ENCODE peak calls at places on chromosomes 16 and 17, in five cellular contexts. T, R, K, F and B are unnamed samples.

GRCh38 chr17:39647242-39647641 is 10.3 kb downstream of the STARD3 start:
- DNase-seq in K (no peak), T (no peak), R (no peak), F (no peak), B (no peak)

GRCh38 chr17:71441098-71441497 is 679.7 kb upstream of the SOX9 start:
- DNase-seq in T (no peak), K (no peak), R (no peak), F (peak; percentile 86), B (no peak)

GRCh38 chr17:75757086-75757681 is 7.8 kb downstream of the GALK1 start:
- DNase-seq in K (no peak), T (no peak), R (no peak), F (no peak), B (no peak)

GRCh38 chr17:68035131-68035522 is 408 bp upstream of the KPNA2 start:
- DNase-seq in F (no peak), T (peak; percentile 91), R (peak; percentile 96), K (peak; percentile 95), B (peak; percentile 82)

GRCh38 chr16:65546353-65546791 is 424.5 kb upstream of the CDH11 start:
- DNase-seq in T (no peak), F (no peak), R (no peak), K (no peak), B (no peak)

GRCh38 chr17:20226814-20227482 is 217.8 kb downstream of the SPECC1 start:
- DNase-seq in F (peak; percentile 79), T (peak; percentile 85), R (peak; percentile 83), K (peak; percentile 80), B (peak; percentile 67)

GRCh38 chr16:52611817-52612673 is 65.1 kb upstream of the TOX3 start:
- DNase-seq in F (no peak), K (no peak), R (no peak), T (no peak), B (no peak)

GRCh38 chr17:82614095-82614631 is 34.1 kb downstream of the WDR45B start:
- DNase-seq in R (no peak), K (no peak), F (no peak), T (no peak), B (no peak)

GRCh38 chr16:26240807-26241206 is 549.0 kb downstream of the HS3ST4 start:
- DNase-seq in K (no peak), T (no peak), F (no peak), R (no peak), B (no peak)

GRCh38 chr17:67477687-67478086 is 100.6 kb downstream of the PITPNC1 start:
- DNase-seq in F (peak; percentile 24), K (no peak), T (no peak), R (no peak), B (no peak)

GRCh38 chr17:43475494-43476089 is 8.2 kb upstream of the DHX8 start:
- DNase-seq in T (no peak), R (no peak), K (no peak), F (no peak), B (no peak)

GRCh38 chr16:28882476-28883180 is 4.3 kb downstream of the ATP2A1 start:
- DNase-seq in T (no peak), R (no peak), K (peak; percentile 59), F (no peak), B (no peak)

GRCh38 chr16:53372942-53373871 is 61.1 kb upstream of the RBL2 start:
- DNase-seq in F (peak; percentile 62), K (no peak), T (no peak), R (peak; percentile 81), B (no peak)

GRCh38 chr16:13453938-13454553 is 465.9 kb upstream of the ERCC4 start:
- DNase-seq in R (no peak), T (no peak), K (no peak), F (peak; percentile 58), B (no peak)

GRCh38 chr16:1575578-1575977 is 36.3 kb downstream of the IFT140 start:
- DNase-seq in T (no peak), R (no peak), K (no peak), F (no peak), B (no peak)

GRCh38 chr17:79340771-79341528 is 266.3 kb downstream of the ENGASE start:
- DNase-seq in T (no peak), K (no peak), F (no peak), R (no peak), B (no peak)

GRCh38 chr17:55453836-55454557 is 32.4 kb upstream of the MMD start:
- DNase-seq in R (no peak), K (no peak), F (no peak), T (no peak), B (no peak)

GRCh38 chr17:55729484-55729883 is 6.8 kb upstream of the TMEM100 start:
- DNase-seq in T (no peak), F (no peak), K (no peak), R (no peak), B (no peak)

GRCh38 chr17:1455748-1456599 is at the start of gene CRK:
- DNase-seq in F (peak; percentile 96), K (peak; percentile 97), T (peak; percentile 98), R (peak; percentile 98), B (peak; percentile 78)
- TF ChIP-seq CTCF in F (no peak), K (no peak), T (no peak), R (peak; percentile 13), B (no peak)

GRCh38 chr16:16045879-16046278 is 96.5 kb downstream of the ABCC1 start:
- DNase-seq in R (no peak), T (no peak), F (no peak), K (no peak), B (no peak)
- TF ChIP-seq CTCF in R (no peak), T (no peak), F (no peak), K (peak; percentile 8), B (no peak)

DNA sequence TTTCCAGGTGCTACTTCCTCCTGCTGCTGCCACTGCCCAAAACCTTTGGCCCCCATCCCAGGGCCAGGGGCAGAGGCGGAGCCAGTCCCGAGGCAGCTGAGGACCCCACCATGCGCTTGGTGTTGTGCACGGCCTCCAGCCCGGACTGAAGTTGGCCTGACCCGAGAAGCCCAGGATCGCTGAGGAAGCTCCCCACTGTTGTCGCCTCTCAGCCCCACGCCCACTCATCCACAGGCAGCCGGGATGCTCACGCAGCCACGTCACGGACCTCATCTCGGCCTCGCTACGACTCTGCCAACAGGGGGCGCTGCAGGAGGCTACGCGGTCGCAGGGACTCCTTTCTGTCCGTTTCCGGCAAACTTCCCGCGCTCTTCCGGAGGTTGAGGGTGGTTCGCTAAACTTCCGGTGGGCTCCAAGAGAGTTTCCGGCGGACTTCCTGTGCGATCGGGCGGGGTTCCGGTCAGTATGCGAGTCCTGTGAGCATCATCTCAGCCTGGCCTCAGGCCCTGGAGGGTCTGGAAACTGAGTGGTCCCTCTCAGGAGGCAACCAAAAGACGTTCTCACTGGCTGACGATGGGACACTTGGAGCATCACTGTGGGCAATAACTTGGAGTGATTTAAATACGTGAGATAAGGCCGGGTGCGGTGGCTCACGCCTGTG is 12.4 kb downstream of the ZG16B start:
- DNase-seq in F (no peak), K (peak; percentile 72), T (peak; percentile 48), R (peak; percentile 51), B (no peak)
- TF ChIP-seq CTCF in F (peak; percentile 40), K (peak; percentile 33), T (peak; percentile 43), R (peak; percentile 49), B (no peak)

GRCh38 chr16:16071631-16072244 is 122.3 kb downstream of the ABCC1 start:
- DNase-seq in R (no peak), T (peak; percentile 22), F (no peak), K (peak; percentile 50), B (no peak)

GRCh38 chr16:16075463-16076399 is 126.3 kb downstream of the ABCC1 start:
- DNase-seq in F (no peak), K (peak; percentile 66), T (no peak), R (peak; percentile 84), B (no peak)

GRCh38 chr16:16076400-16076901 is 127.0 kb downstream of the ABCC1 start:
- DNase-seq in R (no peak), K (no peak), T (no peak), F (no peak), B (no peak)

GRCh38 chr16:16073884-16074781 is 124.7 kb downstream of the ABCC1 start:
- DNase-seq in K (no peak), F (no peak), R (peak; percentile 48), T (no peak), B (no peak)
- TF ChIP-seq CTCF in K (no peak), F (no peak), R (no peak), T (no peak), B (no peak)